ENCODE peak calls at places on chromosomes 2 and 18, in seven cellular contexts. H is T-cell; O is fibroblast of the aortic adventitia; I is activated CD8-positive, alpha-beta memory T cell treated with anti-CD3 and anti-CD28 coated beads, Interleukin-2, amount 50 U/mL, for 4 hours; X is Right ventricle myocardium superior; Z is activated CD4-positive, CD25-positive, alpha-beta regulatory T cell treated with anti-CD3 and anti-CD28 coated beads, Interleukin-2, amount 50 U/mL, for 16 hours; P is WTC11. B is an unnamed sample.

GRCh38 chr2:142875642-142876041 is 1.8 kb upstream of the KYNU start:
- DNase-seq in O (peak; percentile 36), H (no peak), X (no peak), P (no peak), Z (no peak), I (no peak), B (no peak)

GRCh38 chr2:138274421-138275291 is 226.9 kb upstream of the SPOPL start:
- DNase-seq in H (no peak), P (no peak), O (peak; percentile 31), I (no peak), X (no peak), Z (no peak), B (no peak)

GRCh38 chr18:13014818-13015217 is 23.7 kb downstream of the CEP192 start:
- DNase-seq in Z (no peak), P (no peak), H (no peak), I (no peak), X (no peak), O (no peak), B (no peak)

GRCh38 chr2:72984172-72984671 is 66.9 kb downstream of the EMX1 start:
- DNase-seq in I (no peak), X (peak; percentile 74), Z (no peak), O (peak; percentile 58), P (no peak), H (no peak), B (no peak)

GRCh38 chr2:212609499-212609898 is 70.9 kb upstream of the ERBB4 start:
- DNase-seq in I (no peak), X (no peak), P (no peak), Z (no peak), O (no peak), H (no peak), B (no peak)

GRCh38 chr2:38374978-38375377 is 2.1 kb downstream of the ATL2 start:
- DNase-seq in O (no peak), I (no peak), Z (no peak), P (no peak), X (no peak), H (no peak), B (no peak)

GRCh38 chr2:51025942-51026574 is 5.9 kb downstream of the NRXN1 start:
- DNase-seq in H (no peak), Z (no peak), I (no peak), P (no peak), O (no peak), X (no peak), B (no peak)

GRCh38 chr2:9174771-9175441 is 31.7 kb upstream of the ASAP2 start:
- DNase-seq in O (peak; percentile 59), P (no peak), X (no peak), Z (no peak), H (no peak), I (no peak), B (no peak)

GRCh38 chr2:67260348-67261277 is 136.5 kb upstream of the ETAA1 start:
- DNase-seq in H (no peak), P (no peak), I (no peak), Z (no peak), O (peak; percentile 99), X (peak; percentile 68), B (no peak)

GRCh38 chr2:170408461-170409163 is 230.7 kb downstream of the MYO3B start:
- DNase-seq in I (no peak), X (no peak), P (peak; percentile 35), O (no peak), Z (no peak), H (no peak), B (no peak)

GRCh38 chr18:23862071-23862470 is 152.5 kb upstream of the TTC39C start:
- DNase-seq in O (peak; percentile 72), X (no peak), P (no peak), H (no peak), Z (no peak), I (no peak), B (no peak)

GRCh38 chr2:168096158-168096557 is 151.2 kb downstream of the STK39 start:
- DNase-seq in H (no peak), X (no peak), I (no peak), P (no peak), O (no peak), Z (no peak), B (no peak)